ENCODE peak calls at places on chromosomes 12 and 14, in five cellular contexts. J is Peyer's patch, F is K562, X is NT2/D1, W is psoas muscle. U is an unnamed sample. For H3K36me3 and H3K4me1, the result is how much of the 10 kb centered on the place peaks cover.

GRCh38 chr12:74365178-74365964 is 172.3 kb upstream of the ATXN7L3B start:
- DNase-seq in J (no peak), X (peak), W (no peak), F (peak), U (no peak)

GRCh38 chr12:13099910-13100609 is 3.4 kb downstream of the GSG1 start:
- DNase-seq in F (no peak), X (no peak), J (no peak), W (no peak), U (no peak)

GRCh38 chr12:2291182-2291832 is 238.5 kb downstream of the CACNA1C start:
- DNase-seq in X (peak), W (no peak), J (peak), F (peak), U (no peak)

GRCh38 chr14:101183376-101184103 is 280.0 kb upstream of the RTL1 start:
- DNase-seq in J (no peak), F (peak), W (no peak), X (peak), U (peak)

GRCh38 chr14:20799444-20799843 is 3.2 kb downstream of the RNASE1 start:
- DNase-seq in X (no peak), J (no peak), F (peak), W (no peak), U (no peak)

GRCh38 chr14:81236138-81236537 is 15.4 kb upstream of the GTF2A1 start:
- DNase-seq in J (no peak), X (no peak), F (no peak), W (no peak), U (no peak)

GRCh38 chr14:96574633-96575191 is 72.5 kb downstream of the PAPOLA start:
- DNase-seq in F (no peak), X (no peak), W (no peak), J (no peak), U (no peak)

GRCh38 chr14:91272341-91273272 is 28.1 kb upstream of the GPR68 start:
- DNase-seq in X (no peak), J (no peak), W (no peak), F (no peak), U (no peak)

GRCh38 chr12:109758406-109759075 is 44.9 kb downstream of the FAM222A start:
- DNase-seq in W (peak), X (no peak), J (peak), F (no peak), U (no peak)

GRCh38 chr12:121805171-121805687 is 1.4 kb downstream of the SETD1B start:
- DNase-seq in F (no peak), W (peak), X (no peak), J (no peak), U (no peak)

GRCh38 chr12:52634266-52635056 is 16.1 kb upstream of the KRT73 start:
- DNase-seq in X (no peak), W (no peak), F (no peak), J (no peak), U (no peak)

GRCh38 chr12:97093187-97093683 is 186.2 kb downstream of the NEDD1 start:
- DNase-seq in J (no peak), F (no peak), X (no peak), W (no peak), U (no peak)

GRCh38 chr12:92244036-92244435 is 98.4 kb upstream of the BTG1 start:
- DNase-seq in J (no peak), F (no peak), X (no peak), W (no peak), U (no peak)

GRCh38 chr12:133202493-133203343 is 21.4 kb downstream of the ZNF268 start:
- DNase-seq in X (no peak), W (no peak), F (no peak), J (no peak), U (no peak)

GRCh38 chr12:120076651-120077050 is 39.9 kb downstream of the RAB35 start:
- DNase-seq in W (no peak), F (no peak), J (peak), X (no peak), U (no peak)

GRCh38 chr12:93727195-93727811 is 50.1 kb downstream of the CRADD start:
- DNase-seq in X (no peak), W (peak), J (no peak), F (no peak), U (no peak)

GRCh38 chr12:124403273-124403672 is 108.4 kb downstream of the RFLNA start:
- DNase-seq in J (no peak), X (no peak), W (peak), F (no peak), U (no peak)
- H3K36me3 ChIP-seq in J (under half), X (half or more), W (under half), F (under half), U (under half)

GRCh38 chr14:73744874-73745529 is 30.8 kb upstream of the PNMA1 start:
- DNase-seq in F (no peak), J (peak), X (no peak), W (peak), U (peak)
- H3K4me1 ChIP-seq in F (half or more), J (half or more), X (under half), W (half or more), U (half or more)

GRCh38 chr12:57096748-57097553 is 8.0 kb downstream of the NAB2 start:
- DNase-seq in F (no peak), X (no peak), J (no peak), W (no peak), U (no peak)

GRCh38 chr12:57094194-57095160 is 5.6 kb downstream of the NAB2 start:
- DNase-seq in X (no peak), F (no peak), W (no peak), J (no peak), U (no peak)

GRCh38 chr12:57093412-57094193 is 4.7 kb downstream of the NAB2 start:
- DNase-seq in W (peak), X (no peak), J (peak), F (peak), U (peak)

GRCh38 chr12:57096099-57096572 is 7.2 kb downstream of the NAB2 start:
- DNase-seq in F (peak), J (no peak), X (no peak), W (no peak), U (no peak)

GRCh38 chr12:57095440-57095839 is 6.5 kb downstream of the NAB2 start:
- DNase-seq in F (no peak), X (no peak), J (no peak), W (no peak), U (no peak)
- H3K36me3 ChIP-seq in F (half or more), X (half or more), J (half or more), W (half or more), U (half or more)

DNA sequence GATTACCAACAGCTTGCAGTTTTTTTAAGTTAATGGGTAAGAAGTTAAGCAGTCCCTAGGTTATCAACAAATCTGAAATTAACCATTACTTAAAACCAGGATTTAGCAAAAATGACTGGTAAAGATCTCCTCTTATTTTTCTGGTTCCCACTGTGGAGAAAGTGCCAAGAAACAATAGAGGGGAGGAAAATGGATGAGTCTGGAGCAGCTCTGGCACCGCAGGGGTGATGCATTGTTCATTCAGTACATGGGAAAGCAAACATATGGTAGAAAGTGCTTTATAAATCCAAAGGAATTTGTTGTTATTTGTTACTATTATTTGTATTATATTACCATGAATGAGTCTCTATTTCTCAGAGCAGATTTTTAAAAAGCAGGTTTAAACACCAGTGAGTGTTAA is 92.2 kb downstream of the DYRK2 start:
- DNase-seq in X (no peak), F (no peak), W (no peak), J (no peak), U (no peak)
- H3K4me1 ChIP-seq in X (under half), F (under half), W (under half), J (under half), U (under half)

DNA sequence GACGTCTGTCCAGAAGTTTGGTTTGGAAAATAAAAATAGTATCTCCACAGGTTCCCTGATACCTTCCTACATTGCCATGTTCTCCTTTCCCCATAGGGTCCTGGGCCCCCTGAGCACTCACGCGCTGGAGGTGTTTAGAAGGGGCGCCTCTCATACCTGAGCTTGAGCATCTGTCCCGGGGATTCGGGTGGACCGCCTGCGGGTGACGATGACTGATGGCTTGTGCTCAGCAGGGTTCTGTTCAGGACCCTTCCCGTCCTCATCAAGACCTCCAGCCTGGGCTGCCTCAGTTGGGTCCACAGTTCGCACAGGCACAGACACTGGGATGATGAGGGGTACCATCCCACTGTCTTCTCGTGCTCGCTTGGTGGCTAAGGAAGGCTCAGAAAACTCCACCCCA is 22.7 kb upstream of the PNMA1 start:
- DNase-seq in X (no peak), W (no peak), F (no peak), J (no peak), U (no peak)
- H3K36me3 ChIP-seq in X (half or more), W (half or more), F (half or more), J (half or more), U (under half)

DNA sequence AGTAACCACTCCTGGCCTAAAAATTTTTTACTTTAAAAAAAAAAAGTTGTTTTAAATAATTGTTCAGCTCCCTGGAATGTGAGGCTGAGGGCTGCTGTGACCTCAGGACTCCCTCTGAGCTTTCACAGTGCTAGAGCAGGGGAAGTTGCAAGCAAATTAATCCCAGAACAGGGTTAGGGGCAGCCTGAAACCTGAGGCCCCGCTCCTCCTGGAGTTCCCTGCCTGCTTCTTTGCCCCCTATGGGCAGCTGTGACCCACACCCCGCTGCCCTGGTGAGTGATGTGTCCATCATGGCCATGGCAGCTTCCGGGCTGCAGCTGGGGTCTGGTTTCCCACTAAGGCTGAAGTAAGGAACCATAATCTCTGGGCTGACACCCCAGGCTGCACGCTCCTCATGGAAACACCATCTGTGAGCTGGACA is 9.5 kb downstream of the RITA1 start:
- DNase-seq in X (no peak), F (no peak), W (no peak), J (no peak), U (no peak)
- H3K4me1 ChIP-seq in X (under half), F (under half), W (under half), J (under half), U (under half)

DNA sequence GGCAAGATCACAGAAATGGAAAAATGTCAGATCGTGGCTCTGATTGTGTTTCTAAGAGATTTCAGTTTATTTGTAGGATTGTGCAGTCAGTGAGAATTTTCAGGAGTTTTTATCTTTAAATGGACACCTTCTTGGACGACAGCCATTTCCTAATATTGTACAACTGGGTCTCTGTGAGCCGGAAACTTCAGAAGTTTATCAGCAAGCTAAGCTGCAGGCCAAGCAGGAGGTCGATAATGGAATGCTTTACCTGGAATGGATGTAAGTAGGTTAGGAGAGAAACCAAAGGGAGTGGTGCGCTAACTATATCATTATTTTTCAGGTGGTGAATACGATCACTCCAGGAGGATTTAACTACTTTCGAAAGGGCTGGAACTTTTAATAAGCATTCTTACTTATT is 26.4 kb downstream of the APAF1 start:
- DNase-seq in X (no peak), J (no peak), W (no peak), F (peak), U (no peak)
- H3K36me3 ChIP-seq in X (half or more), J (half or more), W (half or more), F (under half), U (under half)

U was measured in lung.